ENCODE peak calls at places on chromosome 11, in six cellular contexts. O is astrocyte of the spinal cord, I is heart left ventricle, Z is tibial nerve, C is AG09309, X is cardiac muscle cell. F is an unnamed sample.

GRCh38 chr11:35748644-35749043 is 86.1 kb downstream of the TRIM44 start:
- DNase-seq in C (no peak), X (no peak), O (no peak), Z (no peak), I (no peak), F (no peak)

GRCh38 chr11:61575886-61576516 is 4.9 kb downstream of the SYT7 start:
- DNase-seq in Z (no peak), X (no peak), C (no peak), O (no peak), I (peak), F (no peak)

GRCh38 chr11:35330924-35331323 is 88.4 kb downstream of the SLC1A2 start:
- DNase-seq in O (no peak), Z (no peak), C (no peak), I (no peak), X (no peak), F (no peak)

GRCh38 chr11:110219011-110219785 is 77.2 kb downstream of the RDX start:
- DNase-seq in X (peak), I (no peak), C (no peak), O (peak), Z (no peak), F (no peak)

GRCh38 chr11:97361812-97362378 is 972.1 kb downstream of the JRKL start:
- DNase-seq in Z (no peak), C (no peak), O (peak), X (peak), I (no peak), F (no peak)

GRCh38 chr11:32034149-32034548 is 56.7 kb upstream of the RCN1 start:
- DNase-seq in Z (no peak), X (peak), I (no peak), C (peak), O (peak), F (no peak)

GRCh38 chr11:35781342-35782171 is 119.0 kb downstream of the TRIM44 start:
- DNase-seq in O (peak), X (peak), C (no peak), I (no peak), Z (no peak), F (no peak)

GRCh38 chr11:68564261-68564660 is 103.7 kb downstream of the PPP6R3 start:
- DNase-seq in I (no peak), O (no peak), Z (no peak), C (no peak), X (no peak), F (no peak)

GRCh38 chr11:2791139-2791520 is 91.3 kb upstream of the KCNQ1OT1 start:
- DNase-seq in O (no peak), C (no peak), I (peak), Z (no peak), X (no peak), F (peak)

GRCh38 chr11:65021003-65021402 is 6.2 kb upstream of the SNX15 start:
- DNase-seq in Z (no peak), I (no peak), C (no peak), X (no peak), O (no peak), F (no peak)
- H3K4me3 ChIP-seq in Z (no peak), I (no peak), C (no peak), X (no peak), O (no peak), F (no peak)

DNA sequence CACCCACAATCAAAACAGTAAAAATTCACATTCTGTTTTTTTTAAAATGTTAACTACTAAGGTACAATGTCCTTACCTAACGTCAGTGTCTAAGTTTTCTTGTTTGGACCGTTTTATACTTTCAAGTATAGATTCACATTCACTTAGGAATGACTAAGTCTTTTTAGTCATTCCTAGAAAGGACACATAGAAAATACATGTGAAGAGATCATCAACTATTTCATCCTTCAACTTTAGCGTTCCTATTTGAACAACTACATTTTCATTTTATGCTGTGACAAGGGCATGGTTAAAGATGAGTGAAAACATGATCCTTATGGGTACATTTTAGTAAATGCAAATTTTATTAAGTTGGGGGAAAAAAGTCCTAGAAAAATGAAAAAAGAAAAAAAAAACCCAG is 62.8 kb downstream of the DDX10 start:
- DNase-seq in O (no peak), I (no peak), X (no peak), Z (no peak), C (no peak), F (no peak)
- H3K4me3 ChIP-seq in O (no peak), I (no peak), X (no peak), Z (no peak), C (no peak), F (no peak)

GRCh38 chr11:111230122-111230465 is 15.4 kb upstream of the POU2AF2 start:
- DNase-seq in O (no peak), X (no peak), I (no peak), Z (no peak), C (no peak), F (no peak)
- H3K4me3 ChIP-seq in O (no peak), X (no peak), I (peak), Z (peak), C (no peak), F (peak)

GRCh38 chr11:64744544-64745218 is 739 bp upstream of the RASGRP2 start:
- DNase-seq in I (no peak), O (no peak), Z (no peak), C (no peak), X (no peak), F (no peak)

GRCh38 chr11:64745523-64746328 is 1.8 kb upstream of the RASGRP2 start:
- DNase-seq in I (peak), O (peak), C (no peak), X (peak), Z (peak), F (peak)

GRCh38 chr11:64747961-64748715 is 4.2 kb upstream of the RASGRP2 start:
- DNase-seq in Z (no peak), I (no peak), C (peak), X (peak), O (no peak), F (no peak)

GRCh38 chr11:64745219-64745522 is 1.2 kb upstream of the RASGRP2 start:
- DNase-seq in Z (peak), I (peak), O (no peak), X (no peak), C (no peak), F (peak)

DNA sequence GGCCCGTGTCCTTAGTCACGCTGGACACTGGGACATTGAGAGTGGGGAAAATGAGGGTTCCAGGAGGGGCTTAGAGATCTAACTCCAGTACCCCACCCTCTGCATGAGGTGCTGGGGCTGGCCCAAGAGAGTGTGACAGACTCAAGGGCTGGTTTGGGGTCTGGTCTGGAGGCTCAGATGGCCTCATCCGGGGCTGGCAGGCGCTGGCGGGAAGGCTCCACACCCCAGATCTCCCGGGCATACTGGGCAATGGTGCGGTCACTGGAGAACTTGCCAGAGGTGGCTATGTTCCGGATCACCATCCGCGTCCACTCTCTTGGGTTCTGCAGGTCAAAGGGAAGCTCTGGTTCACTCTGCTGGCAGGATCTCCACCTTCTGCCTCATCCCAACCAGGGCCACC is 2.5 kb upstream of the RASGRP2 start:
- DNase-seq in Z (no peak), O (no peak), C (no peak), I (no peak), X (no peak), F (no peak)
- H3K4me3 ChIP-seq in Z (no peak), O (no peak), C (no peak), I (no peak), X (no peak), F (peak)

DNA sequence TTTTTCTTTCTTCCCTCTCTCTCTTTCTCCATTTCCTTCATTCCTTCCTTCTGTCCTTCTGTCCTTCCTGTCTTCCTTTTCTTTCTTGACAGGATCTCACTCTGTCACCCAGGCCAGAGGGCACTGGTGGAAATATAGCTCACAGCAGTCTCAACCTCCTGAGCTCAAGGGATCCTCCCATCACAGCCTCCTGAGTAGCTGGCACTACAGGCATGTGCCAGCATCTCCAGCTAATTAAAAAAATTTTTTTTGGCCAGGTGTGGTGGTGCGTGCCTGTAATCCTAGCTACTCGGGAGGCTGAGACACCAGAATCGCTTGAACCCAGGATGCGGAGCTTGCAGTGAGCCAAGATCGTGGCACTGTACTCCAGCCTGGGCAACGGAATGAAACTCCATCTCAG is 4.8 kb upstream of the DUSP8 start:
- DNase-seq in O (no peak), X (no peak), C (no peak), I (no peak), Z (no peak), F (peak)
- H3K4me3 ChIP-seq in O (no peak), X (no peak), C (no peak), I (no peak), Z (no peak), F (no peak)

DNA sequence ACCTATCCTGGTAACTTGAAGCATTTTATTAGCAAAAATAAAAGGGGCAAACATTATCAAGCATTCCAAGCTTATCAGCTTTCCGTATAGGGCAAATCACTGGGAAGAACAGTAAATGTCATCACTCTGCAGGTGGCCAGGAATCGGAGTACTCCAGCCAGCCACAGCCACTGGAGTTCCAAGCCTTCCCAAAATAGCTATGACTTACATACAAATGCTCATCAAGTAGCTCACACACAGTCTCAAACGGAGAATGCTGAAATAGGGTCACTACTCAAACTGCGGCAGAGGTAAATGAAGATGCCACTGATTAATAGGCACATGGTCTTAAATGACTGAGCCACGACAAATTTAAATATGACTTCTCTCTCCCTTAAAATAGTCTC is 2.1 kb downstream of the USP28 start:
- DNase-seq in X (peak), Z (no peak), I (no peak), O (peak), C (no peak), F (no peak)
- H3K4me3 ChIP-seq in X (peak), Z (no peak), I (peak), O (no peak), C (no peak), F (peak)

GRCh38 chr11:107591098-107591445 is at the start of gene ELMOD1:
- DNase-seq in C (no peak), O (peak), Z (no peak), I (peak), X (peak), F (peak)

GRCh38 chr11:107592813-107593212 is 1.9 kb downstream of the ELMOD1 start:
- DNase-seq in O (peak), X (peak), I (no peak), C (no peak), Z (no peak), F (no peak)

GRCh38 chr11:107590460-107591097 is 368 bp upstream of the ELMOD1 start:
- DNase-seq in Z (no peak), X (no peak), C (no peak), O (no peak), I (no peak), F (no peak)

GRCh38 chr11:107591446-107592236 is 694 bp downstream of the ELMOD1 start:
- DNase-seq in Z (no peak), O (peak), I (peak), X (peak), C (no peak), F (no peak)

GRCh38 chr11:107592256-107592655 is 1.3 kb downstream of the ELMOD1 start:
- DNase-seq in I (no peak), X (no peak), C (no peak), Z (no peak), O (no peak), F (no peak)
- H3K4me3 ChIP-seq in I (peak), X (peak), C (no peak), Z (no peak), O (no peak), F (no peak)

GRCh38 chr11:24502425-24502824 is 5.6 kb downstream of the LUZP2 start:
- DNase-seq in X (no peak), I (no peak), C (no peak), O (no peak), Z (no peak), F (no peak)

GRCh38 chr11:24496371-24496727 is 504 bp upstream of the LUZP2 start:
- DNase-seq in C (no peak), Z (no peak), X (peak), O (peak), I (no peak), F (no peak)

DNA sequence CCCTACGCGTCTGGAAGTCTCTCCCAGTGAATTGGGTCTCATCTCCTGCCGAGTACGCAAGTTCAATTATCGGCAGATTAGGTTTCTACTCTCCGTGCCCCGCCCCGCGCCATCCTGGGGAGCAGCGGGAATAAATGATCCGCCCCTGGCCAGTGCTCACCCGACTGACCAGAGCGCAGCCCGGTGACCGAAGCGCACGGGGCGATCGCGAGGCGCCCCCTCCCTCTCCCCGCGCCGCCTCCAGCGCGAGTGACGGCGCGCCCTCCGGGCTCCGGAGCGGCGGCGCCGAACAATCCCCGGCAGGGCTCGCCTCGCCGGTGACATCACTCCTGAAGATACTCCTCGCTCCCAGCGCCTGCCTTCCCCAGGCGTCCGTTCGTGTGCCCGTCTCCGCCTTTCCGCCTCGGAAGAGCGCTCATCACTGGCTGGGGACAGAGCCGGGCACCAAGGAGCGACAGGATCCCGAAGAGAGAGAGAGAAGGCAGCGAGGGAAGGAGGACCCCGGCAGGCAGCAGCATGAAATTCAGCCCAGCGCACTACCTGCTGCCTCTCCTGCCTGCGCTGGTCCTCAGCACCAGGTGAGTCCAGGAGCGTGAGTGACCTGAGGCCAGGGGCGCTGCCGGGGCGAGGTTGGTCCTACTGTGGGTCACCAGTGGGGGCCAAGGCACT is at the start of gene LUZP2:
- DNase-seq in X (peak), C (no peak), O (peak), I (peak), Z (no peak), F (peak)
- H3K4me3 ChIP-seq in X (peak), C (no peak), O (peak), I (peak), Z (peak), F (peak)

GRCh38 chr11:65224939-65225283 is 36.9 kb upstream of the POLA2 start:
- DNase-seq in X (peak), Z (peak), I (no peak), C (peak), O (peak), F (no peak)
- H3K4me3 ChIP-seq in X (no peak), Z (no peak), I (peak), C (no peak), O (no peak), F (no peak)

DNA sequence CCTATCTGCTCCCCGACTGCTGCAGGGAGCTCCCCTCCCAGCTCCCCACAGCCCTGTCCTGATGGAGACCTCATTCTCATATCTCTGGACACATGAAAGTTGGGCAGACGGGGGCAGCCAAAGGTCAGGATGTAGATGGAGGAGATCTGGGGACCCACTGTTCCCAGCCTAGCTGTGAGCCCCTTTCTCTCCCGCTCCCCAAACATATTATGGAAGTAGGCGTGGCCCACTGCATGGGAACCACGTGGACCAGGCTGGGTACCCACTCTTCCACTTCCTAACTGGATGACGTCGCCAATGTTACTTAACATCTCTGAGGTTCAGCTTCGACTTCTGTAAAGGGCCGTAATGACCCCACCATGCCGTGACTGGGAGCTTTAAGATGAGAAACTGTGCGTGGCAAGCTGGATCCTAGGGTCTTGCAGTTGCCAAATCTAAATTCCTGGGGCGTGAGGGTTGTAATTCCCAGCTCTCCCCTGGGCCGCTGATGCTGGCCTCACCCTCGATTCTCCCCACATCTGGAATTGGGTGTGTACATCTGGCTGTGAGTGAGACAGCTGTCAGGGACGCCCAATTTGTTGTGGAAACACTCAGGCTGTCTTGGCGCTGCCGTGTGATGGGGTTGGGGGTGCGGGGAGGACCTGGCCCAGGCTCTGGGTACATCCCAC is 1.8 kb downstream of the CDC42EP2 start:
- DNase-seq in O (peak), X (peak), C (peak), Z (peak), I (no peak), F (no peak)
- H3K4me3 ChIP-seq in O (peak), X (no peak), C (peak), Z (peak), I (peak), F (peak)